ENCODE peak calls at places on chromosomes 6 and 20, in five cellular contexts. I is bronchial epithelial cell, T is prostate gland, R is epithelial cell of esophagus, Y is neural progenitor cell. P is an unnamed sample.

GRCh38 chr20:32326507-32326851 is 31.7 kb upstream of the ASXL1 start:
- DNase-seq in I (peak; percentile 78), T (no peak), R (peak; percentile 58), Y (no peak), P (no peak)

GRCh38 chr6:131844243-131844841 is 36.5 kb downstream of the ENPP1 start:
- DNase-seq in I (peak; percentile 79), T (no peak), R (peak; percentile 63), Y (no peak), P (peak; percentile 86)

GRCh38 chr6:19804362-19805145 is 32.6 kb upstream of the ID4 start:
- DNase-seq in I (peak; percentile 83), T (peak; percentile 96), R (peak; percentile 97), Y (peak; percentile 98), P (peak; percentile 96)

GRCh38 chr20:49668181-49668877 is 45.3 kb downstream of the B4GALT5 start:
- DNase-seq in I (no peak), T (no peak), R (no peak), Y (peak; percentile 17), P (no peak)

GRCh38 chr20:18176318-18176785 is 38.7 kb downstream of the KAT14 start:
- DNase-seq in I (no peak), T (no peak), R (no peak), Y (peak; percentile 39), P (no peak)

GRCh38 chr6:106688177-106688951 is 59.0 kb downstream of the QRSL1 start:
- DNase-seq in I (no peak), T (no peak), R (peak; percentile 6), Y (no peak), P (peak; percentile 19)

GRCh38 chr20:63337786-63338420 is 23.2 kb downstream of the CHRNA4 start:
- DNase-seq in I (no peak), T (no peak), R (no peak), Y (no peak), P (peak; percentile 17)

GRCh38 chr20:36646678-36647077 is 682 bp upstream of the SLA2 start:
- DNase-seq in I (peak; percentile 63), T (no peak), R (peak; percentile 69), Y (no peak), P (no peak)

GRCh38 chr6:142045380-142046270 is 87.1 kb upstream of the GJE1 start:
- DNase-seq in I (peak; percentile 27), T (no peak), R (peak; percentile 20), Y (no peak), P (peak; percentile 74)
- TF ChIP-seq CTCF in I (peak; percentile 4), T (no peak), R (peak; percentile 25), Y (peak; percentile 4), P (peak; percentile 68)

GRCh38 chr6:48826318-48826595 is 636.8 kb downstream of the MMUT start:
- DNase-seq in I (no peak), T (no peak), R (no peak), Y (no peak), P (peak; percentile 5)

GRCh38 chr6:48826884-48827701 is 636.0 kb downstream of the MMUT start:
- DNase-seq in I (peak; percentile 99), T (no peak), R (peak; percentile 100), Y (no peak), P (peak; percentile 82)

DNA sequence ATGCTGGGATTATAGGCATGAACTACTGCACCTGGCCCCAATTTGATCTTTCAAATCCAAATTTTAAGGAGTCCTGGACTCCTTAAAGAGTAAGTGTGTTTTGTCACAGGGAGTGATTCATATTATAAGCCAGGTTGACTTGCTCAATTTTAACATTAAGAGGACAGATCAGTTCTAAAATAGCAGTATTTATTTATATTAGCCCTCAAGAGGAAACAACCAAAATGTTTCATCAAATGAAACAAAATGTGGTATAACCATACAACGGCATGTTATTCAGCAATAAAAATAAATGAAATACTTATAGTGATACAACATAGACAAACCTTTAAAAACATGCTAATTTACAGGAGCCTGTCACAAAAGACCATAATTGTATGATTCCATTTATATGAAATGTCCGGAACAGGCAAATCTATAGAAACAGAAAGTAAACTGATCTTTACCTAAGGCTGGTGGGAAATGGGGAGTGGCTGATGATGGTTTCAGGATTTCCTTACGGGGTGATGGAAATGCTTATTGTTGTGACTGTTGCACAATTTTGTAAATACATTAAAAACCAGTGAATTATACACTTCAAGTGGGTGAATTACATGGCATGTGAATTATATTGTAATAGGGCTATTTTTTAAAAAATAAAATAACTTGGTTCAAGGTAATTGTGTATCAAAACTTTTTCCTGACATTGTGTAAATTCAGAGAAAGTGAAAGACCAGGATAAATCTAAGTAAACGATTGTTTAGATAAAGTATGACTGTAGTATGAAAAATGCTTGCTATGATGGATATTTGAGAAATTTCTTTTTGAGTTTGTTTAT is 637.3 kb downstream of the MMUT start:
- DNase-seq in I (peak; percentile 55), T (no peak), R (peak; percentile 44), Y (no peak), P (no peak)
- H3K4me3 ChIP-seq in I (no peak overlapping the region), T (no peak overlapping the region), R (no peak overlapping the region), Y (no peak overlapping the region), P (no peak overlapping the region)

DNA sequence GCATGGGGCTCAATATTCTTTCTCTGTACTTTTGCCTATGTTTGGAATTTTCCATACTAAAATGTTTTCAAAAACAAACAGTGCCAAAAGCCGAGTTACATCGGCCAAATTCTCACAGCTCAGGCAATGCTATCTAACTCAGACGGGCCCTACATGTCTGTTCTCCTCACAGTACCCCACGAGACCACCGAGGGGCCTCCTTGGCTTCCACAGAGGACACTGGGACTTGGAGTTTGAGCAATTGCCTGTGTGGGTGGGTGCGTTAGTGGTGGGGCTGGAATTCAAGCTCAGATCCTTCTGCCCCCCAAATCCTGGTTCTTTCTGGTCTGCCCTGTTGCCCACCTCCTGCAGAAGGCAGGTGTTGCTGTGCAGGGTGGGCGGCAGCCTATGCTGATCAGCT is 413.2 kb downstream of the CDH26 start:
- DNase-seq in I (no peak), T (no peak), R (no peak), Y (no peak), P (no peak)
- TF ChIP-seq CTCF in I (no peak), T (no peak), R (no peak), Y (peak; percentile 24), P (no peak)

DNA sequence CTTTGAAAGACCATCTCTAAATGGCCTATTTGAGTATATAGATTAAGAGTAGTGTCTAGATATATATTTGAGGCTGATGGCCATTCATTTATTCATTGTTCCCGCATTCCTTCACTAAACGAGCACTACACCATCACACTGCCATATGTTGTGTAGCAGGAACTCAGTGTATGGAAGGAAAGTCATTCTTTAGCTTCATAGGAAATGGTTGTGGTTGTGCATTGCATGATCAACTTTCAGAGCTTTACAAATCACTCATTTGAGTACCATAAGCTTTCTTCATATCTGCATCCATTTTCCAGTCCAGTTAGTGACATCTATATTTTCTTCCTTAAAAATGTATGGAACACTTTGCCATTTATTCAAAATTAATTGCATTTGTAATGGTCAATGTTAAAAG is 97.9 kb downstream of the ARID1B start:
- DNase-seq in I (no peak), T (no peak), R (no peak), Y (no peak), P (no peak)
- H3K4me3 ChIP-seq in I (no peak overlapping the region), T (no peak overlapping the region), R (no peak overlapping the region), Y (no peak overlapping the region), P (no peak overlapping the region)

P was measured in AG10803.